ENCODE peak calls at places on chromosomes 12 and 14, in nine cellular contexts. N is breast epithelium, G is A549, S is A673, D is MM.1S, K is HFF-Myc, O is dorsolateral prefrontal cortex, J is H1, W is keratinocyte. H is an unnamed sample.

GRCh38 chr14:51424569-51425251 is 184.7 kb downstream of the TMX1 start:
- DNase-seq in N (no peak), K (no peak), W (no peak), G (no peak), J (no peak), S (no peak), D (no peak), O (no peak), H (no peak)

GRCh38 chr12:116376354-116377193 is 99.1 kb upstream of the MED13L start:
- DNase-seq in J (no peak), D (no peak), K (no peak), N (no peak), G (peak), W (no peak), O (no peak), S (no peak), H (no peak)

GRCh38 chr14:104477804-104478375 is 101.7 kb upstream of the C14orf180 start:
- DNase-seq in W (no peak), G (no peak), N (no peak), D (no peak), J (no peak), S (no peak), K (no peak), O (no peak), H (no peak)

GRCh38 chr12:19893514-19893913 is 454.2 kb downstream of the AEBP2 start:
- DNase-seq in W (no peak), O (no peak), N (no peak), K (no peak), D (peak), S (peak), G (peak), J (no peak), H (no peak)

GRCh38 chr14:95518045-95518751 is 1.7 kb upstream of the SYNE3 start:
- DNase-seq in N (no peak), O (no peak), W (no peak), S (no peak), J (no peak), K (no peak), G (no peak), D (peak), H (no peak)

GRCh38 chr14:72094844-72095582 is 162.8 kb downstream of the RGS6 start:
- DNase-seq in G (no peak), J (no peak), N (no peak), D (no peak), K (no peak), W (no peak), S (no peak), O (no peak), H (no peak)

GRCh38 chr12:15563683-15564082 is 225.5 kb downstream of the EPS8 start:
- DNase-seq in O (no peak), K (no peak), G (no peak), W (no peak), J (no peak), N (no peak), D (no peak), S (no peak), H (no peak)

GRCh38 chr12:131157739-131158138 is 204.0 kb downstream of the ADGRD1 start:
- DNase-seq in N (no peak), S (no peak), K (no peak), O (no peak), W (no peak), D (no peak), J (no peak), G (no peak), H (no peak)

GRCh38 chr14:102971836-102972606 is 49.6 kb downstream of the AMN start:
- DNase-seq in J (no peak), W (no peak), K (no peak), G (no peak), O (no peak), D (no peak), N (no peak), S (no peak), H (no peak)

GRCh38 chr12:78115889-78116288 is 285.2 kb downstream of the NAV3 start:
- DNase-seq in K (no peak), O (no peak), W (no peak), N (no peak), J (no peak), D (no peak), G (no peak), S (no peak), H (no peak)

GRCh38 chr14:65032319-65032718 is 45.6 kb downstream of the FNTB start:
- DNase-seq in O (no peak), D (no peak), W (no peak), N (no peak), K (no peak), S (no peak), J (no peak), G (no peak), H (no peak)

GRCh38 chr14:64788706-64789105 is 84.5 kb downstream of the PLEKHG3 start:
- DNase-seq in D (no peak), W (peak), S (peak), O (no peak), K (peak), G (peak), N (no peak), J (no peak), H (peak)

GRCh38 chr12:13268606-13269005 is 72.1 kb downstream of the EMP1 start:
- DNase-seq in D (no peak), S (no peak), K (no peak), N (no peak), W (no peak), O (no peak), G (no peak), J (no peak), H (no peak)

GRCh38 chr12:92122941-92123779 is 22.5 kb downstream of the BTG1 start:
- DNase-seq in W (no peak), O (no peak), K (no peak), G (no peak), D (peak), N (no peak), J (no peak), S (no peak), H (no peak)

GRCh38 chr12:114846771-114847170 is 162.8 kb upstream of the TBX3 start:
- DNase-seq in K (no peak), G (no peak), D (no peak), O (no peak), J (no peak), W (no peak), S (no peak), N (no peak), H (no peak)

GRCh38 chr12:116934908-116935698 is 24.4 kb downstream of the FBXW8 start:
- DNase-seq in K (no peak), S (no peak), G (no peak), D (no peak), J (no peak), N (no peak), O (no peak), W (no peak), H (no peak)

GRCh38 chr12:110940933-110941332 is 20.6 kb upstream of the MYL2 start:
- DNase-seq in D (no peak), K (no peak), O (no peak), G (no peak), S (no peak), N (no peak), J (no peak), W (no peak), H (no peak)

GRCh38 chr12:118271770-118272417 is 100.8 kb downstream of the TAOK3 start:
- DNase-seq in K (no peak), J (no peak), N (peak), D (no peak), G (no peak), O (no peak), W (no peak), S (no peak), H (no peak)

GRCh38 chr14:53285806-53286205 is 132.7 kb upstream of the DDHD1 start:
- DNase-seq in N (no peak), G (peak), J (no peak), D (no peak), W (no peak), K (no peak), O (no peak), S (peak), H (no peak)

GRCh38 chr12:110233212-110233903 is 47.7 kb upstream of the ATP2A2 start:
- DNase-seq in J (no peak), W (no peak), K (no peak), O (no peak), S (no peak), N (no peak), D (no peak), G (peak), H (no peak)

GRCh38 chr12:70849265-70849960 is 71.1 kb downstream of the PTPRR start:
- DNase-seq in W (no peak), S (peak), N (no peak), O (no peak), G (peak), K (peak), D (peak), J (no peak), H (peak)

GRCh38 chr12:112496493-112496892 is 77.7 kb downstream of the PTPN11 start:
- DNase-seq in G (no peak), N (no peak), J (no peak), O (no peak), K (no peak), W (no peak), D (no peak), S (no peak), H (no peak)

GRCh38 chr14:31026395-31027096 is 367 bp upstream of the STRN3 start:
- DNase-seq in W (peak), G (peak), O (peak), D (peak), J (peak), N (peak), K (peak), S (peak), H (peak)

GRCh38 chr12:23238957-23239356 is 614.0 kb downstream of the ETNK1 start:
- DNase-seq in J (no peak), K (no peak), S (no peak), O (no peak), W (no peak), N (no peak), G (no peak), D (peak), H (no peak)

GRCh38 chr14:103442288-103442687 is 57.1 kb downstream of the MARK3 start:
- DNase-seq in D (no peak), W (no peak), G (no peak), J (no peak), N (no peak), O (no peak), K (no peak), S (no peak), H (no peak)

GRCh38 chr12:20144341-20144740 is 224.0 kb upstream of the PDE3A start:
- DNase-seq in K (no peak), D (peak), W (no peak), S (no peak), G (no peak), N (no peak), O (no peak), J (no peak), H (no peak)

GRCh38 chr14:51396222-51396815 is 156.3 kb downstream of the TMX1 start:
- DNase-seq in N (peak), S (no peak), W (peak), G (peak), O (no peak), K (peak), D (no peak), J (no peak), H (peak)

GRCh38 chr14:42490536-42490935 is 883.9 kb downstream of the LRFN5 start:
- DNase-seq in N (no peak), S (no peak), W (no peak), G (no peak), J (no peak), D (no peak), K (no peak), O (no peak), H (no peak)

GRCh38 chr14:90814806-90815566 is 1.2 kb downstream of the TTC7B start:
- DNase-seq in W (no peak), K (no peak), S (no peak), N (no peak), O (no peak), J (no peak), D (no peak), G (no peak), H (no peak)

GRCh38 chr12:6725350-6725749 is 1.5 kb downstream of the COPS7A start:
- DNase-seq in W (no peak), G (no peak), N (no peak), J (no peak), K (no peak), O (no peak), D (no peak), S (no peak), H (no peak)

GRCh38 chr12:16605666-16606116 is 271 bp downstream of the LMO3 start:
- DNase-seq in N (no peak), K (no peak), W (no peak), J (no peak), S (peak), G (no peak), O (no peak), D (peak), H (no peak)

GRCh38 chr14:68692916-68693771 is 99.7 kb downstream of the ZFP36L1 start:
- DNase-seq in K (no peak), N (no peak), S (no peak), O (no peak), G (no peak), W (no peak), J (no peak), D (no peak), H (no peak)

GRCh38 chr14:23294734-23295561 is 7.7 kb downstream of the PPP1R3E start:
- DNase-seq in O (no peak), S (peak), J (no peak), W (no peak), D (peak), K (no peak), G (peak), N (peak), H (no peak)

DNA sequence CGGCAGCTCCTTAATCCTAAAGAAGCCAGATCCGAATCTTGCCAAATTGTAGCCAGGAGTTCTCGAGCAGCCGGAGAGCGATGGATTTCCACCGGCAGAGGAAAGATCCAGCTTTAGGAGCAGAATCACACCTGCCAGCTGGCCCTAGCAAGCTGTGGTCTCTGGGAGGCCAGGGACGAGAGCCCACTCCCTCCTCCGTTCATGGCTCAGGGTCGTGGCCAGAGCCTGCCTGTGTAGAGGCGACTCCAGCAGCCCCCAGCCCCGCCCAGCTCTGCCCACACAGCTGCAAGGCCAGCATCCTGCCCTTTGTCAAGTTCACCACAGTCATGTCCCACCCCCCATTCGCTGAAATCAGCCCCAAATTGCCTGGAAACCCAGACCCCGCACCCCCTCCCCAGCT is 121.0 kb downstream of the SCARB1 start:
- DNase-seq in G (no peak), J (no peak), S (no peak), D (no peak), N (no peak), O (no peak), W (no peak), K (no peak), H (no peak)
- H3K4me3 ChIP-seq in G (no peak), J (no peak), S (no peak), D (no peak), N (no peak), O (no peak), W (no peak), K (no peak), H (no peak)

GRCh38 chr12:31217356-31218130 is 108.4 kb downstream of the SINHCAF start:
- DNase-seq in K (no peak), J (no peak), D (no peak), O (no peak), G (no peak), W (no peak), N (no peak), S (no peak), H (no peak)

GRCh38 chr12:31214626-31215520 is 111.1 kb downstream of the SINHCAF start:
- DNase-seq in K (no peak), S (no peak), N (no peak), D (no peak), O (no peak), W (no peak), G (no peak), J (no peak), H (no peak)

GRCh38 chr12:31218203-31219025 is 107.5 kb downstream of the SINHCAF start:
- DNase-seq in W (no peak), G (no peak), J (no peak), K (no peak), D (no peak), O (no peak), S (no peak), N (no peak), H (no peak)

GRCh38 chr12:31216479-31216878 is 109.5 kb downstream of the SINHCAF start:
- DNase-seq in W (no peak), S (no peak), D (no peak), N (no peak), O (no peak), G (no peak), K (no peak), J (no peak), H (no peak)

DNA sequence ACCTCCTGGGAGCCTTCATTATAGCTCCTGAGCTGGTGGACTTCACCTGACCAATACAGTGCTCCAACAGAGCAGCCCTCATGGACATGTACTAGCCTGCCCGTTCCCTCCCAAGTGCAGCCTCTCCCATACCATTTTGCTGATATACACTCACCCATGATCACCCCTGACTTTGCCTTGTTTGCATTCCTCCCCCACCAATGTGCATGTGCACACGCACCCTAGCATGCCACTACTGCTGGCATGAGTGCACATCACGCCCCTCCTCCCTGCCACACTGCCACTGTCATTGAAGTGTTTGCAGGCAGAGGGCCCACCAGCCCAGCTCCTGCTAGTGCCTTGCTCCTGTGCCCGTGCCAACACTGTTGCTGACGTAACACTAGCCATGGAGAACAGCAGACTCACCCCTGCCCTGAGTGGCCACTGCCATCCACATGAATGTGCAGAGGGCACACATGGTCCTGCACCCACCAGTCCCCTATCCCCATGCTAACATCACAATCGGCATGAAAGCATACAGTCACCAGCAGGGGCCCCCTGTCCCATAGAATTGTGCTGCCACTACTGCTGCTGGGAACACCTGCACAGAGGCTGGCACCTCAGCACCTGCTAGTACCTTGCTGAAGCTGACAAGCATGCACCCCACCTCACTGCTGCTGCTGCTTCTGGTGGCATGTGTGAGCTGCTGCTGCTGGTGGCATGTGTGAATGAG is 110.3 kb downstream of the SINHCAF start:
- DNase-seq in O (no peak), D (peak), N (no peak), G (no peak), W (no peak), K (no peak), S (no peak), J (no peak), H (no peak)
- TF ChIP-seq CTCF in O (no peak), D (peak), N (no peak), G (no peak), W (peak), K (no peak), S (no peak), J (peak), H (no peak)

GRCh38 chr12:101881228-101881627 is 3.8 kb downstream of the DRAM1 start:
- DNase-seq in N (no peak), J (no peak), K (no peak), G (no peak), S (no peak), D (no peak), W (no peak), O (no peak), H (no peak)

GRCh38 chr12:101884174-101884573 is 6.8 kb downstream of the DRAM1 start:
- DNase-seq in D (no peak), N (no peak), J (no peak), K (no peak), S (no peak), G (no peak), W (no peak), O (no peak), H (no peak)

GRCh38 chr12:101876861-101877815 is at the start of gene DRAM1:
- DNase-seq in J (peak), W (no peak), S (peak), D (peak), N (peak), K (peak), O (peak), G (peak), H (peak)

GRCh38 chr12:101877816-101878811 is 734 bp downstream of the DRAM1 start:
- DNase-seq in D (peak), K (no peak), W (no peak), S (peak), N (no peak), O (no peak), G (peak), J (no peak), H (no peak)

GRCh38 chr12:101880769-101881168 is 3.4 kb downstream of the DRAM1 start:
- DNase-seq in N (no peak), K (no peak), J (no peak), W (no peak), D (no peak), O (no peak), G (no peak), S (no peak), H (no peak)
- H3K4me3 ChIP-seq in N (no peak), K (peak), J (no peak), W (no peak), D (no peak), O (no peak), G (no peak), S (no peak), H (no peak)

GRCh38 chr12:99620159-99620479 is 27.4 kb upstream of the GARIN6 start:
- DNase-seq in G (no peak), O (no peak), W (no peak), N (no peak), S (no peak), K (no peak), D (no peak), J (no peak), H (no peak)
- TF ChIP-seq CTCF in G (no peak), O (no peak), W (no peak), N (no peak), S (no peak), K (no peak), D (no peak), J (no peak), H (no peak)

DNA sequence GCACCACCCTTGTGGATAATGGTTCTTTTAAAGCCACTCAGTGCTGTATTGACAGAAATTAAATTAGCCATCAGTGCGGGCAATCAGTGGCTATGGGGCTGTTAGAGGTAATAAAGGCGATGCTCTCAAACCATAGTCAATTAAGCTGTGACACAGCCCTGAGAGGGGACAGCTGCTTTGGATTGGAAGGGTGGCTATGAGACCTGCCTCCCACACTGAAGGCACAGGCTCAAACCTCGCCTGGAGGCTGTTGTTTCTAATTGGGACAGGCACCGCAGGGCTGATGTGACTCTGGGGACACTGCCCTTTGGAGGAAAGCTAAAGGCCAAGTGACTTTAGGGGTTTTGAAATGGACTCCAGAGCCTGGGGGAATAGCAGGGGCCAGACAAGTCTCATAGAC is 562.2 kb downstream of the VRK1 start:
- DNase-seq in O (no peak), J (no peak), D (no peak), K (no peak), N (no peak), W (no peak), S (no peak), G (no peak), H (no peak)
- H3K4me3 ChIP-seq in O (no peak), J (no peak), D (no peak), K (no peak), N (no peak), W (no peak), S (no peak), G (no peak), H (no peak)